ENCODE peak calls at places on chromosomes 5 and 9, in nine cellular contexts. I, M, S, Q, W, J, B, C and E are unnamed samples.

GRCh38 chr5:961711-962240 is 46.8 kb upstream of the NKD2 start:
- DNase-seq in I (no peak), M (no peak), S (no peak), Q (no peak), W (no peak), J (no peak), B (no peak), C (peak), E (peak)

GRCh38 chr9:120393386-120394057 is 186.4 kb downstream of the CDK5RAP2 start:
- DNase-seq in I (no peak), M (no peak), S (peak), Q (no peak), W (peak), J (no peak), B (peak), C (no peak), E (no peak)

GRCh38 chr5:179187681-179188575 is 127.8 kb downstream of the ZNF354C start:
- DNase-seq in I (peak), M (no peak), S (no peak), Q (no peak), W (no peak), J (no peak), B (no peak), C (no peak), E (peak)

GRCh38 chr5:133307275-133307674 is 255.5 kb downstream of the HSPA4 start:
- DNase-seq in I (no peak), M (no peak), S (no peak), Q (no peak), W (no peak), J (no peak), B (no peak), C (no peak), E (no peak)

GRCh38 chr9:97283768-97284167 is 23.7 kb upstream of the CCDC180 start:
- DNase-seq in I (no peak), M (no peak), S (no peak), Q (no peak), W (no peak), J (no peak), B (no peak), C (no peak), E (no peak)

GRCh38 chr9:123411191-123411590 is 55.2 kb downstream of the CRB2 start:
- DNase-seq in I (no peak), M (no peak), S (no peak), Q (no peak), W (no peak), J (no peak), B (no peak), C (no peak), E (peak)

GRCh38 chr5:140821375-140822280 is at the start of gene PCDHA5:
- DNase-seq in I (no peak), M (no peak), S (no peak), Q (no peak), W (no peak), J (no peak), B (no peak), C (no peak), E (peak)

GRCh38 chr5:54528633-54529032 is 11.1 kb downstream of the SNX18 start:
- DNase-seq in I (no peak), M (no peak), S (no peak), Q (no peak), W (no peak), J (no peak), B (no peak), C (no peak), E (no peak)

GRCh38 chr5:152560508-152561137 is 155.5 kb upstream of the NMUR2 start:
- DNase-seq in I (peak), M (peak), S (peak), Q (peak), W (peak), J (peak), B (peak), C (peak), E (peak)

GRCh38 chr9:83775932-83776331 is 41.6 kb downstream of the GKAP1 start:
- DNase-seq in I (no peak), M (no peak), S (peak), Q (no peak), W (no peak), J (no peak), B (no peak), C (no peak), E (no peak)

GRCh38 chr9:117434568-117434967 is 19.7 kb upstream of the ASTN2 start:
- DNase-seq in I (no peak), M (no peak), S (no peak), Q (peak), W (peak), J (no peak), B (no peak), C (peak), E (no peak)

GRCh38 chr5:139639619-139640431 is 8.3 kb upstream of the CXXC5 start:
- DNase-seq in I (no peak), M (peak), S (peak), Q (no peak), W (peak), J (no peak), B (peak), C (no peak), E (peak)

GRCh38 chr5:38554860-38555259 is 1.6 kb downstream of the LIFR start:
- DNase-seq in I (no peak), M (no peak), S (no peak), Q (no peak), W (no peak), J (no peak), B (no peak), C (no peak), E (no peak)

GRCh38 chr9:6024035-6024554 is 8.7 kb upstream of the RANBP6 start:
- DNase-seq in I (peak), M (no peak), S (no peak), Q (peak), W (no peak), J (peak), B (peak), C (no peak), E (no peak)

GRCh38 chr9:99197987-99198386 is 23.8 kb downstream of the ALG2 start:
- DNase-seq in I (no peak), M (no peak), S (no peak), Q (no peak), W (peak), J (no peak), B (no peak), C (peak), E (no peak)

GRCh38 chr9:93248373-93248772 is 64.4 kb downstream of the WNK2 start:
- DNase-seq in I (no peak), M (no peak), S (no peak), Q (no peak), W (no peak), J (no peak), B (no peak), C (no peak), E (peak)

GRCh38 chr5:168773231-168773630 is 194.1 kb upstream of the PANK3 start:
- DNase-seq in I (no peak), M (no peak), S (no peak), Q (no peak), W (no peak), J (no peak), B (no peak), C (no peak), E (no peak)

GRCh38 chr9:8156336-8156735 is 356.8 kb upstream of the DMAC1 start:
- DNase-seq in I (no peak), M (no peak), S (no peak), Q (no peak), W (no peak), J (no peak), B (no peak), C (no peak), E (no peak)

GRCh38 chr5:159833846-159834245 is 82.4 kb upstream of the ADRA1B start:
- DNase-seq in I (no peak), M (no peak), S (no peak), Q (no peak), W (no peak), J (no peak), B (peak), C (no peak), E (no peak)

GRCh38 chr9:99411068-99411467 is 189.0 kb downstream of the SEC61B start:
- DNase-seq in I (peak), M (no peak), S (peak), Q (no peak), W (peak), J (no peak), B (no peak), C (no peak), E (no peak)

GRCh38 chr9:128828719-128829452 is 708 bp downstream of the SPOUT1 start:
- DNase-seq in I (no peak), M (no peak), S (no peak), Q (no peak), W (peak), J (no peak), B (no peak), C (no peak), E (no peak)

GRCh38 chr9:100098241-100098886 is 436 bp downstream of the ERP44 start:
- DNase-seq in I (peak), M (peak), S (peak), Q (peak), W (peak), J (peak), B (peak), C (peak), E (no peak)

GRCh38 chr5:51632794-51633193 is 249.5 kb downstream of the ISL1 start:
- DNase-seq in I (no peak), M (no peak), S (no peak), Q (no peak), W (no peak), J (no peak), B (no peak), C (no peak), E (no peak)

DNA sequence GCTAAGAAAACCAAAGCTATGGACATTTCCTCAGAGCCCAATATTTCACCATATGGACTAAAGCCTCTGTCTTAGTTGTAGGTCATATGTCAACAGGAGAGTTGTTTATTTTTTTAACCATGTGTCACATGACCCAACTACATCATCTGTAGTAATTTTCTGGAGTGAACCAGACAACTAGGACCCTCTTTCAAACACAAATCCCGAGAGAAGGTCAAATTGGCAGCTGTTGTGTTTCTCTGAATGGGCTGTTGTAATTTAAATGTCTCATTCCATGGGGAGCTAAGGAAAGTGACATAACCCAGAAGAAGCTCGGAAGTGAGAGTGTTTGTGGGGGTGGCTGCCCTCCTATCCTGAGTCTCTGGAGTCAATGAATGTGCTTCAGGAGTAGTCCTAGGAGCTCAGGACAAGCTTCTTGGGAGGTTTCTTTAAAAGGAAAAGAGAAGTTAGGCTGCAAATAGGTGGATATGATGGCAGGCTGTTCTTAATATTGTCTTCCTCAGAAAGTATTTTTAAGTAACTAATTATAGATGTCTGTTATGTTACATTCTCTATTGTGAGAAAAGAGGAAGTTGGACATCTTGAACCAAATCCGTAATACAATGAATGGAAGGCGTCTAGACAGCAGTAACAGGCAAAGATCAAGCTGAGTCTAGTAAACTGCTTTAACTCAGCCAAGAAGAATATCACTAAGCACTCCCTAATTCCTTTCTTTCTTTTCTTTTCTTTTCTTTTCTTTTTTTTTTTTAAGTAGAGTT is 50.1 kb downstream of the TMEM167A start:
- DNase-seq in I (peak), M (no peak), S (peak), Q (no peak), W (no peak), J (peak), B (no peak), C (peak), E (no peak)
- H3K9ac ChIP-seq in I (no peak), M (no peak), S (no peak), Q (no peak), W (no peak), J (no peak), B (no peak), C (no peak), E (no peak)

GRCh38 chr9:617441-618085 is 223.9 kb upstream of the DMRT1 start:
- DNase-seq in I (no peak), M (no peak), S (no peak), Q (no peak), W (no peak), J (no peak), B (no peak), C (peak), E (no peak)

GRCh38 chr9:616694-617093 is 224.8 kb upstream of the DMRT1 start:
- DNase-seq in I (no peak), M (peak), S (no peak), Q (no peak), W (no peak), J (no peak), B (no peak), C (no peak), E (no peak)

GRCh38 chr9:618478-618877 is 223.0 kb upstream of the DMRT1 start:
- DNase-seq in I (peak), M (no peak), S (peak), Q (no peak), W (peak), J (no peak), B (no peak), C (no peak), E (no peak)

GRCh38 chr9:624935-625505 is 216.5 kb upstream of the DMRT1 start:
- DNase-seq in I (no peak), M (no peak), S (no peak), Q (no peak), W (no peak), J (no peak), B (no peak), C (no peak), E (no peak)

GRCh38 chr9:621199-621860 is 220.2 kb upstream of the DMRT1 start:
- DNase-seq in I (peak), M (no peak), S (no peak), Q (no peak), W (no peak), J (no peak), B (no peak), C (no peak), E (no peak)
- H3K27ac ChIP-seq in I (no peak), M (no peak), S (no peak), Q (no peak), W (no peak), J (no peak), B (no peak), C (no peak), E (no peak)

GRCh38 chr5:135388860-135389435 is 10.1 kb downstream of the MACROH2A1 start:
- DNase-seq in I (no peak), M (no peak), S (no peak), Q (no peak), W (no peak), J (no peak), B (no peak), C (no peak), E (no peak)

GRCh38 chr5:135391869-135392255 is 7.2 kb downstream of the MACROH2A1 start:
- DNase-seq in I (no peak), M (no peak), S (no peak), Q (no peak), W (no peak), J (no peak), B (no peak), C (no peak), E (no peak)

GRCh38 chr5:135392256-135392655 is 6.8 kb downstream of the MACROH2A1 start:
- DNase-seq in I (peak), M (no peak), S (peak), Q (no peak), W (peak), J (no peak), B (no peak), C (no peak), E (no peak)

GRCh38 chr5:135393229-135393628 is 5.8 kb downstream of the MACROH2A1 start:
- DNase-seq in I (peak), M (no peak), S (no peak), Q (no peak), W (no peak), J (no peak), B (no peak), C (no peak), E (no peak)

GRCh38 chr5:135391123-135391868 is 7.7 kb downstream of the MACROH2A1 start:
- DNase-seq in I (peak), M (no peak), S (peak), Q (no peak), W (peak), J (no peak), B (no peak), C (no peak), E (no peak)
- H3K9ac ChIP-seq in I (no peak), M (no peak), S (peak), Q (peak), W (no peak), J (no peak), B (no peak), C (no peak), E (no peak)

GRCh38 chr9:130128251-130128650 is 44.0 kb upstream of the NCS1 start:
- DNase-seq in I (no peak), M (peak), S (no peak), Q (no peak), W (no peak), J (no peak), B (peak), C (no peak), E (peak)
- H3K27ac ChIP-seq in I (peak), M (peak), S (peak), Q (no peak), W (no peak), J (no peak), B (peak), C (no peak), E (peak)

DNA sequence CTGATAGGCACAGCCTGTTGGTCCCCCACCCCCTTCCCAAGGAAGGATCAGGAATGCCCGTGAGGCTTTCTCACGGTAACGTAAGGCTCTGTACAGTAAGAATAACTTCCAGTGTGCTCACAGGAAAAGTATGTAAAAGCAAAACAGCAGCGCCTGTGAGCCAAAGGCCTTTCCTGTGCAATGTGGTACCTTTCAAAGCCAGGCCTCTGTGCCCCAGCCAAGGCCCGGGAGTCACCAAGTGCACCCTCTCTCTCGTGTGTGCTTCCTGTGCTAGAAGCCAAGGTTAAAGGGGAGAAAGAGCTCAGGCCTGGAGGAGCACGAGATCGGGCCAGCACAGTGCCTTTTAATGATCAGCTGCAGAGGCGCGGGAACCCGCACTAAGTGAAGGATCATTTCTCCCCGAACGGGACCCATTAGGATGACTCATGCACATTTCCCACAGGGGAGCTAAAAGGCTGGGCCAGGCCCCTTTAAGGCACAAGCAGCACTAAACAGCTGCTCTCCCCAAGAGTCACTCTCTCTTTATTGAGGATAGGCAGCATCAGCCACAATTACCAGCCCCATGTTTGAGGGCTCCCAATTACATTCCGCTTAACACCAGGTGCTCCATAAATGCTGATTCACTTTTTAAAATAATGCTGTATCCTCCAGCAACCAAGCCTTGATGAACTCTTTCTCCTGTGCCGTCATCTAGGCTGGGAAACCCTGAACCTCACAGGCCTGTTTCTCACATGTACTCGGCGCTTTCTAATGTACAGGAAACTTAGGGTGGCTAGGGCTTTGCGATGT is 42.8 kb downstream of the SHB start:
- DNase-seq in I (peak), M (no peak), S (peak), Q (peak), W (peak), J (no peak), B (peak), C (peak), E (peak)
- H3K9ac ChIP-seq in I (peak), M (no peak), S (peak), Q (peak), W (peak), J (no peak), B (no peak), C (no peak), E (peak)

GRCh38 chr9:19495186-19496028 is 86.6 kb downstream of the ACER2 start:
- DNase-seq in I (no peak), M (no peak), S (no peak), Q (no peak), W (no peak), J (no peak), B (no peak), C (no peak), E (no peak)
- H3K27ac ChIP-seq in I (no peak), M (no peak), S (no peak), Q (no peak), W (no peak), J (no peak), B (no peak), C (no peak), E (no peak)

DNA sequence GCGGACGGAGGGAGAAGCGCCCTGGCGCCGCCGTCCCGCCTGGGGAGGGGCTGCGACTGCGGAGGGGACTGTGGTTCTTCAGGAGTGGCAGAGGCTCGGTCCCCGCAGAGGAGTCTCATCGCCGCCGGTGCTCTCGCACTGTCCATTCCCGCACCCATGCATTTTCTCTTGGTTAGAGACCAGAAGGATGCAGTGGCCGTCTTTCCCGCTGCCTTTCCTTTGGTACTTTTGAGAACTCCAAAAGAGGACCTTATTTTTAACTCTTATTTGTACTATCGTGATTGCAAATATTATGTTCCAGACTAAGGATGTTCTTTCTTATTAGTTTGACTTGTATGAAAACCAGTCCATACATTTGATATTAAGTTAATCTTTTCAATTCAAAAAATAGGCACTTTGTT is 611 bp downstream of the ZFYVE16 start:
- DNase-seq in I (peak), M (no peak), S (peak), Q (peak), W (peak), J (no peak), B (peak), C (peak), E (no peak)
- H3K9ac ChIP-seq in I (peak), M (peak), S (peak), Q (peak), W (peak), J (peak), B (peak), C (peak), E (peak)

GRCh38 chr9:34566972-34567371 is 22.6 kb downstream of the CNTFR start:
- DNase-seq in I (no peak), M (no peak), S (no peak), Q (no peak), W (no peak), J (no peak), B (no peak), C (no peak), E (peak)
- H3K27ac ChIP-seq in I (no peak), M (no peak), S (no peak), Q (no peak), W (no peak), J (no peak), B (no peak), C (no peak), E (no peak)

GRCh38 chr9:2229109-2229733 is 214.1 kb downstream of the SMARCA2 start:
- DNase-seq in I (no peak), M (no peak), S (no peak), Q (peak), W (peak), J (no peak), B (no peak), C (no peak), E (no peak)
- H3K9ac ChIP-seq in I (no peak), M (no peak), S (no peak), Q (peak), W (no peak), J (no peak), B (no peak), C (no peak), E (no peak)